ENCODE peak calls at places on chromosomes 1 and 21, in four cellular contexts. U is astrocyte of the spinal cord, Z is prostate gland, K is choroid plexus epithelial cell. H is an unnamed sample.
A peak's percentile ranks its signal among the peaks of the same experiment; 100 is the strongest.

GRCh38 chr1:240462766-240463410 is 149.1 kb downstream of the GREM2 start:
- DNase-seq in U (no peak), Z (no peak), K (peak; percentile 16), H (peak; percentile 78)

GRCh38 chr1:190193508-190193907 is 284.2 kb downstream of the BRINP3 start:
- DNase-seq in U (no peak), Z (no peak), K (no peak), H (no peak)

GRCh38 chr1:218983848-218984247 is 189.8 kb upstream of the LYPLAL1 start:
- DNase-seq in U (no peak), Z (no peak), K (peak; percentile 15), H (no peak)

GRCh38 chr1:15353839-15354579 is 55.7 kb upstream of the EFHD2 start:
- DNase-seq in U (peak; percentile 30), Z (no peak), K (no peak), H (no peak)

GRCh38 chr1:72366473-72366872 is 84.1 kb upstream of the NEGR1 start:
- DNase-seq in U (peak; percentile 61), Z (peak; percentile 17), K (peak; percentile 66), H (peak; percentile 78)

GRCh38 chr1:46298387-46298786 is 5.0 kb downstream of the LRRC41 start:
- DNase-seq in U (no peak), Z (no peak), K (no peak), H (no peak)

GRCh38 chr1:18058522-18058921 is 49.1 kb upstream of the IGSF21 start:
- DNase-seq in U (no peak), Z (no peak), K (no peak), H (no peak)

GRCh38 chr1:37161171-37161570 is 126.9 kb upstream of the GRIK3 start:
- DNase-seq in U (no peak), Z (no peak), K (no peak), H (no peak)

GRCh38 chr1:21901473-21901847 is 35.6 kb downstream of the HSPG2 start:
- DNase-seq in U (no peak), Z (no peak), K (no peak), H (peak; percentile 51)

GRCh38 chr1:41843378-41843777 is 75.3 kb downstream of the HIVEP3 start:
- DNase-seq in U (peak; percentile 82), Z (no peak), K (peak; percentile 73), H (peak; percentile 79)

GRCh38 chr1:15799004-15799867 is 8.2 kb downstream of the UQCRHL start:
- DNase-seq in U (peak; percentile 95), Z (peak; percentile 65), K (peak; percentile 98), H (peak; percentile 98)

GRCh38 chr1:213179784-213180183 is 128.7 kb downstream of the RPS6KC1 start:
- DNase-seq in U (no peak), Z (no peak), K (no peak), H (no peak)

GRCh38 chr1:40709100-40709801 is 17.7 kb downstream of the NFYC start:
- DNase-seq in U (peak; percentile 98), Z (peak; percentile 95), K (peak; percentile 98), H (peak; percentile 98)

GRCh38 chr1:236413688-236414087 is 19.6 kb downstream of the EDARADD start:
- DNase-seq in U (no peak), Z (no peak), K (no peak), H (no peak)

GRCh38 chr1:171910786-171911185 is 69.5 kb downstream of the DNM3 start:
- DNase-seq in U (no peak), Z (no peak), K (no peak), H (no peak)

GRCh38 chr1:91948501-91949355 is 473 bp upstream of the BRDT start:
- DNase-seq in U (no peak), Z (no peak), K (no peak), H (no peak)

GRCh38 chr1:116711061-116711582 is 43.1 kb upstream of the CD2 start:
- DNase-seq in U (no peak), Z (no peak), K (no peak), H (no peak)

GRCh38 chr1:174243451-174244000 is 84.2 kb downstream of the RABGAP1L start:
- DNase-seq in U (peak; percentile 23), Z (no peak), K (no peak), H (no peak)

GRCh38 chr1:224641030-224641429 is 24.9 kb downstream of the CNIH3 start:
- DNase-seq in U (no peak), Z (no peak), K (no peak), H (no peak)

GRCh38 chr21:38460171-38460742 is 38.0 kb downstream of the ERG start:
- DNase-seq in U (peak; percentile 83), Z (peak; percentile 17), K (peak; percentile 81), H (peak; percentile 91)

GRCh38 chr1:15680614-15681345 is 3.3 kb upstream of the PLEKHM2 start:
- DNase-seq in U (peak; percentile 77), Z (no peak), K (peak; percentile 95), H (peak; percentile 89)

GRCh38 chr1:17475729-17476128 is 36.3 kb upstream of the RCC2 start:
- DNase-seq in U (no peak), Z (no peak), K (peak; percentile 47), H (peak; percentile 73)

GRCh38 chr1:96360036-96360795 is 361.4 kb upstream of the PTBP2 start:
- DNase-seq in U (peak; percentile 20), Z (no peak), K (peak; percentile 23), H (peak; percentile 23)

GRCh38 chr1:215476541-215476940 is 90.6 kb upstream of the KCTD3 start:
- DNase-seq in U (no peak), Z (no peak), K (peak; percentile 9), H (peak; percentile 3)

GRCh38 chr1:14598007-14598497 is 433 bp upstream of the KAZN start:
- DNase-seq in U (no peak), Z (no peak), K (no peak), H (no peak)

GRCh38 chr1:8541961-8542521 is 224.1 kb downstream of the SLC45A1 start:
- DNase-seq in U (peak; percentile 25), Z (no peak), K (peak; percentile 70), H (peak; percentile 45)

GRCh38 chr1:151968058-151968457 is 25.6 kb downstream of the S100A10 start:
- DNase-seq in U (peak; percentile 55), Z (no peak), K (peak; percentile 75), H (peak; percentile 76)

GRCh38 chr1:192901500-192901899 is 92.7 kb downstream of the RGS2 start:
- DNase-seq in U (no peak), Z (no peak), K (no peak), H (no peak)

GRCh38 chr1:2110738-2111673 is 60.8 kb downstream of the PRKCZ start:
- DNase-seq in U (no peak), Z (no peak), K (no peak), H (no peak)

GRCh38 chr1:63827411-63828321 is 53.8 kb downstream of the ROR1 start:
- DNase-seq in U (no peak), Z (no peak), K (peak; percentile 27), H (peak; percentile 44)

GRCh38 chr1:14826172-14826636 is 227.7 kb downstream of the KAZN start:
- DNase-seq in U (peak; percentile 56), Z (no peak), K (peak; percentile 95), H (peak; percentile 93)

GRCh38 chr1:119971710-119972570 is 75.6 kb upstream of the ADAM30 start:
- DNase-seq in U (no peak), Z (no peak), K (no peak), H (no peak)

GRCh38 chr1:171590022-171590421 is 32.0 kb upstream of the MYOCOS start:
- DNase-seq in U (peak; percentile 53), Z (no peak), K (peak; percentile 73), H (peak; percentile 52)

GRCh38 chr1:33327587-33328325 is 6.9 kb upstream of the A3GALT2 start:
- DNase-seq in U (peak; percentile 97), Z (peak; percentile 76), K (peak; percentile 99), H (peak; percentile 99)

GRCh38 chr1:116855220-116855619 is 54.5 kb upstream of the PTGFRN start:
- DNase-seq in U (peak; percentile 56), Z (no peak), K (peak; percentile 28), H (peak; percentile 61)

GRCh38 chr1:170318141-170318540 is 172.4 kb downstream of the NTMT2 start:
- DNase-seq in U (no peak), Z (no peak), K (peak; percentile 11), H (no peak)

GRCh38 chr1:73576084-73576483 is 621.9 kb downstream of the LRRIQ3 start:
- DNase-seq in U (no peak), Z (no peak), K (no peak), H (no peak)

GRCh38 chr1:33460947-33461629 is 11.4 kb upstream of the ZSCAN20 start:
- DNase-seq in U (no peak), Z (no peak), K (no peak), H (no peak)

GRCh38 chr1:18302788-18303413 is 177.8 kb upstream of the KLHDC7A start:
- DNase-seq in U (no peak), Z (no peak), K (no peak), H (no peak)

GRCh38 chr1:178513278-178513983 is 522 bp downstream of the TEX35 start:
- DNase-seq in U (peak; percentile 23), Z (no peak), K (peak; percentile 66), H (peak; percentile 78)
- TF ChIP-seq CTCF in U (no peak), Z (no peak), K (peak; percentile 31), H (no peak)

GRCh38 chr1:59703918-59704378 is 110.8 kb upstream of the HOOK1 start:
- DNase-seq in U (no peak), Z (no peak), K (peak; percentile 76), H (peak; percentile 26)
- H3K4me3 ChIP-seq in U (no peak overlapping the region), Z (no peak overlapping the region), K (no peak overlapping the region), H (no peak overlapping the region)

DNA sequence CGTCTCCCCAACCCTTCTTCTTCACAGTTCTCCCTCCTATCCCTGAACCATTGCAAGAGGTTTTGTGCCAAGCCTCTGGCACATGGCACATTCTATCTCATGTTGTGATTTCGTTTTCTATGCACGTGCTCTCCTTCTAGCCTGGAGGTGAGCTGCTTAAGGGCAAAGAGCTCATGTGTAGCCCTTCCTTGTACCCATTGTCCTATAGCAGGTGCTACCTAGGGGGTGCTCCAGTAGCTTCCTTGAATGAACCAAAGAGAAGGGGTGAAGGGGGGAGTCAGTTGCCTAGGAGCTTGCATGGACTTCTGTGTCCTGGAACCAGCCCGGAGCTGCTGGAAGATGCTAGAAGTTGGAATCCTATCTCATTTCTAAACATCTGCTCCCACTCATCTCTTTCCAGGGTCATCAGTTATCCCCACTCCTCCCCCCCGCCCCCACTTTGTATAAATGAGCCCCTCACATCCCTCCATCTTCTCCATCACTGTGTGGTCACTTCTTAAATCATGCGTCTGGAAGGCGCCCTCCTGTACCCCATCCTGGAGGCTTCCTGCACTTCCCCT is 535 bp upstream of the DISC1 start:
- DNase-seq in U (no peak), Z (no peak), K (no peak), H (no peak)
- TF ChIP-seq CTCF in U (no peak), Z (no peak), K (no peak), H (no peak)

GRCh38 chr1:201828451-201828819 is 522 bp upstream of the IPO9 start:
- DNase-seq in U (no peak), Z (no peak), K (no peak), H (no peak)
- H3K4me3 ChIP-seq in U (peak overlapping the region; percentile 35), Z (no peak overlapping the region), K (peak overlapping the region; percentile 100), H (peak overlapping the region; percentile 99)

GRCh38 chr21:44456915-44457736 is 1.8 kb downstream of the LRRC3 start:
- DNase-seq in U (no peak), Z (no peak), K (no peak), H (no peak)

GRCh38 chr21:44454058-44454457 is 1.3 kb upstream of the LRRC3 start:
- DNase-seq in U (no peak), Z (no peak), K (no peak), H (no peak)

GRCh38 chr21:44454747-44455523 is at the start of gene LRRC3:
- DNase-seq in U (peak; percentile 66), Z (peak; percentile 79), K (peak; percentile 80), H (peak; percentile 90)

GRCh38 chr21:44455524-44456206 is 355 bp downstream of the LRRC3 start:
- DNase-seq in U (peak; percentile 2), Z (peak; percentile 25), K (peak; percentile 11), H (peak; percentile 34)

GRCh38 chr21:44456207-44456914 is 1.1 kb downstream of the LRRC3 start:
- DNase-seq in U (no peak), Z (no peak), K (no peak), H (no peak)
- TF ChIP-seq CTCF in U (no peak), Z (no peak), K (no peak), H (no peak)